ENCODE peak calls at places on chromosomes 11 and 22, in nine cellular contexts. S is astrocyte of the spinal cord; U is foreskin fibroblast; Y is D341Med; D is activated CD4-positive, CD25-positive, alpha-beta regulatory T cell; L is NCI-H1092 treated with DMSO at 0.1 percent for 48 hours; K is Kasumi-1; J is M059J; N is midbrain. A is an unnamed sample.

GRCh38 chr11:36702330-36703054 is 104.5 kb upstream of the RAG2 start:
- DNase-seq in L (peak), D (no peak), U (peak), K (peak), J (peak), Y (peak), S (peak), N (peak), A (peak)

GRCh38 chr11:117220568-117220967 is 11.3 kb downstream of the PCSK7 start:
- DNase-seq in L (peak), K (no peak), S (no peak), Y (no peak), J (no peak), N (peak), D (no peak), U (no peak), A (no peak)

GRCh38 chr11:8209208-8209807 is 40.5 kb upstream of the RIC3 start:
- DNase-seq in L (no peak), N (peak), Y (no peak), S (no peak), K (no peak), D (no peak), U (no peak), J (no peak), A (peak)

GRCh38 chr11:35247428-35247827 is 108.5 kb downstream of the CD44 start:
- DNase-seq in K (no peak), Y (no peak), U (no peak), D (no peak), N (no peak), J (no peak), L (no peak), S (no peak), A (no peak)

GRCh38 chr11:12222099-12222751 is 111.8 kb downstream of the MICAL2 start:
- DNase-seq in D (no peak), L (no peak), S (peak), N (peak), K (no peak), Y (no peak), U (no peak), J (no peak), A (peak)

GRCh38 chr11:18490319-18490718 is 34.7 kb downstream of the LDHAL6A start:
- DNase-seq in S (no peak), J (no peak), Y (no peak), D (no peak), U (no peak), L (no peak), K (no peak), N (no peak), A (no peak)

GRCh38 chr11:31921066-31921465 is 109.9 kb upstream of the PAX6 start:
- DNase-seq in D (no peak), K (no peak), L (no peak), U (no peak), N (no peak), Y (no peak), J (peak), S (peak), A (no peak)

GRCh38 chr11:60343094-60343704 is 16.1 kb downstream of the MS4A6E start:
- DNase-seq in D (no peak), K (peak), Y (peak), L (peak), S (no peak), N (no peak), J (no peak), U (peak), A (no peak)

GRCh38 chr11:862028-862703 is 19.5 kb downstream of the TSPAN4 start:
- DNase-seq in K (no peak), D (no peak), U (peak), L (no peak), Y (no peak), J (no peak), N (no peak), S (no peak), A (no peak)

GRCh38 chr22:30001459-30001858 is 78.8 kb upstream of the HORMAD2 start:
- DNase-seq in L (no peak), U (no peak), Y (no peak), S (no peak), J (no peak), K (no peak), N (no peak), D (no peak), A (no peak)

GRCh38 chr11:17506942-17507341 is 30.3 kb upstream of the ABCC8 start:
- DNase-seq in D (no peak), S (no peak), J (no peak), N (no peak), L (no peak), Y (no peak), K (no peak), U (no peak), A (no peak)